ENCODE peak calls at places on chromosome 13, in five cellular contexts. A is HT-29, F is occipital lobe, I is pancreas, H is NCI-H748 treated with DMSO at 0.1 percent for 48 hours. L is an unnamed sample.
A peak's percentile ranks its signal among the peaks of the same experiment; 100 is the strongest.

GRCh38 chr13:76741624-76742023 is 144.6 kb downstream of the KCTD12 start:
- DNase-seq in H (no peak), I (no peak), F (no peak), A (no peak), L (no peak)

GRCh38 chr13:73198888-73199497 is 140.2 kb downstream of the KLF5 start:
- DNase-seq in F (no peak), A (peak; percentile 83), H (peak; percentile 63), I (no peak), L (no peak)

GRCh38 chr13:31168166-31168565 is 6.5 kb upstream of the HSPH1 start:
- DNase-seq in H (no peak), I (no peak), F (no peak), A (no peak), L (no peak)

GRCh38 chr13:100382787-100383186 is 205.8 kb downstream of the GGACT start:
- DNase-seq in A (no peak), I (no peak), H (no peak), F (no peak), L (no peak)

GRCh38 chr13:30375436-30375835 is 46.9 kb upstream of the UBE2L5 start:
- DNase-seq in I (no peak), H (no peak), A (no peak), F (no peak), L (no peak)

GRCh38 chr13:41613984-41614581 is 156.7 kb downstream of the RGCC start:
- DNase-seq in A (peak; percentile 93), F (no peak), I (no peak), H (no peak), L (no peak)

GRCh38 chr13:40190656-40191100 is 475.8 kb downstream of the FOXO1 start:
- DNase-seq in H (no peak), I (no peak), F (peak; percentile 70), A (peak; percentile 40), L (peak; percentile 58)

GRCh38 chr13:36163809-36164308 is 32.7 kb upstream of the DCLK1 start:
- DNase-seq in I (peak; percentile 71), H (peak; percentile 86), A (peak; percentile 32), F (no peak), L (no peak)

GRCh38 chr13:50707533-50708096 is 135.9 kb downstream of the DLEU7 start:
- DNase-seq in I (no peak), A (no peak), H (no peak), F (no peak), L (no peak)

GRCh38 chr13:46119883-46120614 is 15.2 kb upstream of the CPB2 start:
- DNase-seq in H (no peak), I (no peak), A (peak; percentile 58), F (no peak), L (no peak)

GRCh38 chr13:41315466-41316047 is 4.5 kb downstream of the NAA16 start:
- DNase-seq in H (no peak), A (no peak), I (no peak), F (no peak), L (no peak)

GRCh38 chr13:50810998-50811397 is 32.5 kb downstream of the DLEU7 start:
- DNase-seq in H (no peak), I (no peak), A (no peak), F (no peak), L (no peak)

GRCh38 chr13:26656919-26657318 is 99.4 kb downstream of the WASF3 start:
- DNase-seq in I (no peak), A (peak; percentile 70), H (peak; percentile 23), F (no peak), L (no peak)

GRCh38 chr13:24623141-24623665 is 57.0 kb upstream of the ATP12A start:
- DNase-seq in H (no peak), I (no peak), F (no peak), A (no peak), L (no peak)

GRCh38 chr13:36519432-36519831 is 87.1 kb downstream of the CCNA1 start:
- DNase-seq in A (no peak), I (no peak), H (no peak), F (no peak), L (no peak)

GRCh38 chr13:32354040-32354439 is 38.7 kb downstream of the BRCA2 start:
- DNase-seq in A (no peak), I (no peak), H (no peak), F (no peak), L (no peak)

GRCh38 chr13:77310579-77311279 is 16.2 kb downstream of the MYCBP2 start:
- DNase-seq in A (no peak), F (no peak), H (no peak), I (no peak), L (no peak)

GRCh38 chr13:84844473-84844872 is 954.7 kb downstream of the SLITRK6 start:
- DNase-seq in F (no peak), A (peak; percentile 67), H (peak; percentile 33), I (no peak), L (no peak)

GRCh38 chr13:27283906-27284523 is 13.4 kb downstream of the RASL11A start:
- DNase-seq in F (no peak), I (no peak), H (peak; percentile 46), A (peak; percentile 83), L (peak; percentile 17)

GRCh38 chr13:42907745-42908144 is 84.3 kb downstream of the EPSTI1 start:
- DNase-seq in F (no peak), H (no peak), I (no peak), A (no peak), L (no peak)

GRCh38 chr13:87536499-87536898 is 134.7 kb upstream of the SLITRK5 start:
- DNase-seq in H (no peak), I (no peak), A (no peak), F (no peak), L (no peak)

GRCh38 chr13:110471156-110471832 is 90.2 kb downstream of the RAB20 start:
- DNase-seq in F (no peak), H (no peak), I (no peak), A (no peak), L (no peak)

GRCh38 chr13:64688893-64689677 is 2541.1 kb downstream of the PCDH9 start:
- DNase-seq in H (no peak), F (no peak), I (no peak), A (no peak), L (no peak)

GRCh38 chr13:112054616-112055015 is 12.3 kb upstream of the SOX1 start:
- DNase-seq in I (no peak), F (no peak), H (no peak), A (no peak), L (no peak)

GRCh38 chr13:57631607-57632275 is at the start of gene PCDH17:
- DNase-seq in H (peak; percentile 81), I (peak; percentile 58), A (no peak), F (peak; percentile 73), L (peak; percentile 74)

GRCh38 chr13:65034266-65034665 is 2195.9 kb downstream of the PCDH9 start:
- DNase-seq in A (no peak), F (no peak), I (peak; percentile 43), H (no peak), L (no peak)

GRCh38 chr13:41456768-41457588 is at the start of gene RGCC:
- DNase-seq in F (peak; percentile 78), A (peak; percentile 78), H (peak; percentile 42), I (peak; percentile 87), L (no peak)

GRCh38 chr13:65613004-65613403 is 1617.1 kb downstream of the PCDH9 start:
- DNase-seq in H (no peak), F (no peak), A (peak; percentile 34), I (no peak), L (no peak)

GRCh38 chr13:78603240-78603947 is at the start of gene POU4F1:
- DNase-seq in I (peak; percentile 73), H (peak; percentile 92), F (no peak), A (no peak), L (no peak)

GRCh38 chr13:85651440-85651839 is 147.8 kb downstream of the SLITRK6 start:
- DNase-seq in I (no peak), A (no peak), H (no peak), F (no peak), L (no peak)

GRCh38 chr13:112078879-112079526 is 12.1 kb downstream of the SOX1 start:
- DNase-seq in A (no peak), F (no peak), I (no peak), H (no peak), L (no peak)

GRCh38 chr13:95256086-95256485 is 45.2 kb downstream of the ABCC4 start:
- DNase-seq in F (no peak), A (peak; percentile 91), H (no peak), I (no peak), L (no peak)

GRCh38 chr13:20740021-20740420 is 33.7 kb downstream of the EEF1AKMT1 start:
- DNase-seq in F (no peak), H (no peak), I (no peak), A (no peak), L (no peak)

GRCh38 chr13:112729408-112729807 is 39.6 kb downstream of the ATP11A start:
- DNase-seq in F (no peak), A (no peak), H (no peak), I (no peak), L (no peak)

GRCh38 chr13:94947965-94948371 is 235.6 kb upstream of the SOX21 start:
- DNase-seq in I (no peak), H (peak; percentile 83), F (no peak), A (no peak), L (peak; percentile 25)

GRCh38 chr13:112931028-112931934 is 37.7 kb upstream of the MCF2L start:
- DNase-seq in A (peak; percentile 94), I (no peak), F (peak; percentile 32), H (peak; percentile 87), L (no peak)

L was measured in caudate nucleus.